ENCODE peak calls at places on chromosomes 11 and 22, in four cellular contexts. K is AG10803, H is WTC11, Q is body of pancreas. Y is an unnamed sample.

GRCh38 chr22:49078076-49078710 is 749.5 kb downstream of the BRD1 start:
- DNase-seq in K (no peak), H (no peak), Q (no peak), Y (no peak)

GRCh38 chr11:18705651-18706281 is 7.2 kb downstream of the TMEM86A start:
- DNase-seq in K (no peak), H (peak), Q (peak), Y (no peak)

GRCh38 chr22:19610518-19611253 is 86.5 kb upstream of the CLDN5 start:
- DNase-seq in K (no peak), H (peak), Q (no peak), Y (no peak)

GRCh38 chr22:46854125-46854870 is 91.8 kb downstream of the TBC1D22A start:
- DNase-seq in K (no peak), H (no peak), Q (no peak), Y (no peak)

GRCh38 chr22:39520874-39521857 is 804 bp downstream of the ATF4 start:
- DNase-seq in K (peak), H (peak), Q (peak), Y (peak)

GRCh38 chr22:39007177-39007576 is 6.9 kb upstream of the APOBEC3C start:
- DNase-seq in K (no peak), H (no peak), Q (no peak), Y (no peak)

GRCh38 chr11:120056301-120057027 is 81.4 kb downstream of the TRIM29 start:
- DNase-seq in K (no peak), H (no peak), Q (no peak), Y (no peak)

GRCh38 chr11:16605440-16605970 is 132.9 kb upstream of the C11orf58 start:
- DNase-seq in K (no peak), H (peak), Q (peak), Y (peak)

GRCh38 chr11:19244084-19244483 is 3.3 kb upstream of the E2F8 start:
- DNase-seq in K (peak), H (no peak), Q (peak), Y (peak)

GRCh38 chr22:37472418-37473006 is 13.7 kb downstream of the MFNG start:
- DNase-seq in K (peak), H (peak), Q (peak), Y (peak)

GRCh38 chr22:29313126-29314071 is 2.1 kb downstream of the RASL10A start:
- DNase-seq in K (peak), H (peak), Q (no peak), Y (no peak)

GRCh38 chr11:57680552-57680874 is 12.6 kb downstream of the ZDHHC5 start:
- DNase-seq in K (peak), H (no peak), Q (no peak), Y (peak)

GRCh38 chr22:42425989-42426355 is 6.2 kb downstream of the NFAM1 start:
- DNase-seq in K (no peak), H (no peak), Q (no peak), Y (no peak)

GRCh38 chr11:67400251-67400941 is 1.3 kb downstream of the PPP1CA start:
- DNase-seq in K (no peak), H (no peak), Q (no peak), Y (no peak)

GRCh38 chr11:78350101-78350645 is 67.4 kb downstream of the GAB2 start:
- DNase-seq in K (peak), H (no peak), Q (no peak), Y (no peak)

GRCh38 chr11:35927067-35927466 is 16.8 kb upstream of the LDLRAD3 start:
- DNase-seq in K (no peak), H (no peak), Q (no peak), Y (no peak)

GRCh38 chr22:39077513-39077840 is 402 bp downstream of the APOBEC3G start:
- DNase-seq in K (no peak), H (no peak), Q (no peak), Y (no peak)

GRCh38 chr11:126186031-126186698 is 25.3 kb downstream of the RPUSD4 start:
- DNase-seq in K (no peak), H (no peak), Q (no peak), Y (no peak)

GRCh38 chr11:126185200-126186030 is 26.0 kb downstream of the RPUSD4 start:
- DNase-seq in K (no peak), H (no peak), Q (no peak), Y (no peak)

GRCh38 chr11:126182787-126183445 is 28.5 kb downstream of the RPUSD4 start:
- DNase-seq in K (no peak), H (no peak), Q (no peak), Y (no peak)

GRCh38 chr11:126186708-126187481 is 24.6 kb downstream of the RPUSD4 start:
- DNase-seq in K (no peak), H (peak), Q (no peak), Y (no peak)

GRCh38 chr11:126181939-126182730 is 29.3 kb downstream of the RPUSD4 start:
- DNase-seq in K (no peak), H (no peak), Q (no peak), Y (no peak)
- TF ChIP-seq CTCF in K (no peak), H (no peak), Q (no peak), Y (no peak)

GRCh38 chr11:49995559-49995958 is 13.2 kb upstream of the OR4C12 start:
- DNase-seq in K (peak), H (peak), Q (peak), Y (peak)
- TF ChIP-seq CTCF in K (peak), H (peak), Q (peak), Y (peak)

GRCh38 chr11:34052036-34052607 is 591 bp downstream of the CAPRIN1 start:
- DNase-seq in K (peak), H (peak), Q (peak), Y (peak)
- TF ChIP-seq CTCF in K (no peak), H (no peak), Q (no peak), Y (no peak)

GRCh38 chr11:2139691-2140337 is 625 bp upstream of the IGF2 start:
- DNase-seq in K (no peak), H (no peak), Q (no peak), Y (no peak)
- TF ChIP-seq CTCF in K (no peak), H (no peak), Q (no peak), Y (no peak)

GRCh38 chr11:122655527-122656072 is at the start of gene UBASH3B:
- DNase-seq in K (peak), H (peak), Q (peak), Y (peak)

GRCh38 chr11:122656073-122656630 is 630 bp downstream of the UBASH3B start:
- DNase-seq in K (peak), H (peak), Q (peak), Y (peak)

GRCh38 chr11:122659676-122660571 is 4.4 kb downstream of the UBASH3B start:
- DNase-seq in K (no peak), H (no peak), Q (no peak), Y (no peak)

GRCh38 chr11:122653911-122654310 is 1.6 kb upstream of the UBASH3B start:
- DNase-seq in K (no peak), H (no peak), Q (no peak), Y (no peak)

DNA sequence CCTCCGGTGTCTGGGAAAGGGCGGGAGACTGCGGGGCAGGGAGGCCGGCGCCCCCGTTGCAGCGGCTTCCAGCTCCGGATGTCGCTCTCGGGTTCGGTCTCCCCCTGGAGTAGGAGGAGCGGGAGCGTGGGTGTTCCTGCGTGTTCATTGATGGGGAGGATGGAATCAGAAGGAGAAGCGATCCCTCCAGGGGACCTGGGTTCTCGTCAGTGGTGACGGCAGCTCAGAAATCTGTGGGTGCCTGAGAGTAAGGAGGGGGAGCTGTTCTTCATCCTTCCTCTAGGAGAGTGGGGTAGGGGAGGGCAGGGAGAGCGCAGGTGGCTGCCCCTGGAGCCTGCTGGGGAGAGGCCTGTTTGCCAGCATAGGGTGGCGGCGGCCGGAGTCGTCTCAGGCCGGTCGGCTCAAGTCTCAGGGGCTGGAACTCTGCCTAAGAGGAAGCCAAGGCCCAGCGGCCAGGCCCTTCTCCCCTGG is 1.1 kb downstream of the UBASH3B start:
- DNase-seq in K (no peak), H (peak), Q (peak), Y (peak)
- TF ChIP-seq CTCF in K (peak), H (no peak), Q (no peak), Y (no peak)

GRCh38 chr11:44178381-44178780 is 82.9 kb downstream of the EXT2 start:
- DNase-seq in K (peak), H (no peak), Q (no peak), Y (no peak)
- TF ChIP-seq CTCF in K (peak), H (no peak), Q (no peak), Y (no peak)

DNA sequence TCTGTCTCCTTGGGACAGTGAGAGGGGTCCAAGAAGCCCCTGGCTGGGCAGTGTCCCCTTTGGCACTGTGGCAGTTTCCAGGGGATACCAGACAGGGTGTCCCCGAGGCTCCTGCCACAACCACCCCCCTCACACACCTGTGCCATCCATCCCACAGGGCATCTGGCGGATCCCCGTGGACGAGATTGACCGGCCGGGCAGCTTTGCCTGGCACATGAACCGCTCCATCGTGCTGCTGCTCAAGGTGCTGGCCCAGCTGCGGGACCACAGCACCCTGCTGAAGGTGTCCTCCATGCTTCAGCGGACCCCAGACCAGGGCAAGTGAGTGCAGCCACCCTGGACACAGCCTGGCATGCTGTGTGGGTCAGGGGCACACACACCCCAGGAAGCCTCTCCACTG is 17.0 kb upstream of the SUSD2 start:
- DNase-seq in K (no peak), H (no peak), Q (no peak), Y (no peak)
- TF ChIP-seq CTCF in K (no peak), H (no peak), Q (no peak), Y (no peak)

GRCh38 chr11:33832676-33833075 is 58.4 kb upstream of the FBXO3 start:
- DNase-seq in K (no peak), H (no peak), Q (no peak), Y (no peak)

GRCh38 chr11:33829430-33830141 is 55.3 kb upstream of the FBXO3 start:
- DNase-seq in K (peak), H (peak), Q (peak), Y (peak)

GRCh38 chr11:33830903-33831648 is 56.8 kb upstream of the FBXO3 start:
- DNase-seq in K (no peak), H (no peak), Q (no peak), Y (no peak)

DNA sequence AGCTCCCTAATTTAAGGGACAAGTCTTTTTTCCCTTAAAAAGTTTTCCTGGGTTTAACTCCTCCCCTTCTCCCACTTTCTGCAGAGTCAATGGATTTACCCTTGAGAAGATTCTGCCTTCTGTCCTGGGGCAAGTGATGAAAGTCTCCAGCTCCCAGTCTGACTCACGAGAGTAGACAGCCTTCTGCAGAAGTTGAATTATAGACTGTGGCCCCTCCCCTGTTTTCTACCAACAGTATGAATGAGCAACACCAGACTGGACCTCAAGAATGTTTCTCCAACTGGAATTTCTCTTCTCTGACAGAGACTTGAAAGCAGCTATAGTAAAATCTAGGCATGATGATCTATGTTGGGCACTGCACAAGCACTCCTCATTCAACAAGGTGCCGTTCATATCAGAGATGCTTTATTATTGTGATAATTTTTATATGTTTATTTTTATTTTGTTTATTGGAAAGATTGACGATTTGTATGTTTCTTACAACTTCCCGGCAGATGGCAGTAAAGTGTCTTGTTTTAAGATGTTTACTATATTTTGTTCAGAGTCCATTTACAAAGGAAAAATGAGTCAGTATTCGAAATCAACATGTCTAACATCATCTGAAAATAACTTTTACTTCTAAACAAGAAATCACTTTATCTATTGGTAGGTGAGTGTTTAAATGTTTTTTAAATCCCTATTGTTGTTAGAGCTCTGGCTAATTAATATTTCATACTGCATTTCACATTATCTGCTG is 56.6 kb downstream of the LMO2 start:
- DNase-seq in K (peak), H (no peak), Q (no peak), Y (no peak)
- TF ChIP-seq CTCF in K (peak), H (no peak), Q (peak), Y (peak)

GRCh38 chr11:68959465-68960298 is 21.1 kb downstream of the MRGPRD start:
- DNase-seq in K (no peak), H (no peak), Q (no peak), Y (no peak)

GRCh38 chr11:68958211-68958610 is 22.6 kb downstream of the MRGPRD start:
- DNase-seq in K (no peak), H (no peak), Q (no peak), Y (no peak)

GRCh38 chr11:68954970-68955958 is 25.5 kb downstream of the MRGPRD start:
- DNase-seq in K (no peak), H (no peak), Q (peak), Y (peak)

GRCh38 chr11:68956547-68957254 is 24.1 kb downstream of the MRGPRD start:
- DNase-seq in K (no peak), H (no peak), Q (no peak), Y (no peak)

DNA sequence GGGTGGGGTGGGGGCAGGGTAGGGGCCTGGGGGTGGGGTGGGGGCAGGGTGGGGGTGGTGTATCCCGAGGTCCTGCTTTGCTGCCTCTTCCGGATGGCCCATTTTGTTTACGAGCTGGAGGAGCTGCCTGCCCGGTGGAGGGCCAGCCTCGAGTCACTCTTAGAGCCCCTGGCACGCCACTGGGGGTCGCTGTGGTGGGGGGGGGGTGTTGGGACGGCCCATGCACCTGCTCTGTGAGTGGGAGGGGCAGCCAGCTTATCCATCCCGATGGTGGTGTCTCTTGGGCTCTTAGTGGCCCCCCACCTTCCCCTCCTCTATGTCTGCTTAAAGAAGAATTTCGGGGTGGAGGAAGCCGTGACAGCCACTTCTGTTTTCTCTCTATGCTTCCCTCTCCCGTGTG is 24.6 kb downstream of the MRGPRD start:
- DNase-seq in K (no peak), H (peak), Q (no peak), Y (no peak)
- TF ChIP-seq CTCF in K (peak), H (no peak), Q (no peak), Y (no peak)